ENCODE peak calls at places on chromosomes 7 and 10, in seven cellular contexts. Y is mesenchymal stem cell, R is IMR-90, K is neuronal stem cell, M is trophoblast cell, D is H1, B is mesendoderm. L is an unnamed sample.

GRCh38 chr7:108134486-108134885 is 4.3 kb upstream of the LAMB4 start:
- DNase-seq in D (no peak), M (no peak), B (no peak), K (no peak), R (no peak), Y (no peak), L (no peak)

GRCh38 chr7:4824120-4824775 is 37.6 kb downstream of the PAPOLB start:
- DNase-seq in M (no peak), Y (no peak), D (no peak), B (no peak), K (no peak), R (peak; percentile 13), L (no peak)

GRCh38 chr7:75937958-75938786 is 23.2 kb downstream of the POR start:
- DNase-seq in B (peak; percentile 86), M (peak; percentile 80), K (no peak), D (no peak), R (peak; percentile 96), Y (peak; percentile 96), L (no peak)

GRCh38 chr7:74312418-74313021 is 23.3 kb downstream of the CLIP2 start:
- DNase-seq in D (no peak), K (no peak), Y (no peak), R (no peak), M (no peak), B (no peak), L (no peak)

GRCh38 chr10:10883737-10884136 is 133.9 kb upstream of the CELF2 start:
- DNase-seq in Y (no peak), B (no peak), R (no peak), D (no peak), M (no peak), K (no peak), L (no peak)

GRCh38 chr7:73717991-73718405 is 1.5 kb downstream of the STX1A start:
- DNase-seq in D (no peak), Y (peak; percentile 95), B (no peak), M (peak; percentile 70), R (peak; percentile 93), K (no peak), L (no peak)

GRCh38 chr10:2900530-2900929 is 166.8 kb upstream of the PFKP start:
- DNase-seq in D (no peak), R (no peak), K (no peak), B (no peak), Y (no peak), M (no peak), L (no peak)

GRCh38 chr7:28942158-28942557 is 16.0 kb downstream of the TRIL start:
- DNase-seq in R (no peak), B (no peak), Y (no peak), D (no peak), M (peak; percentile 73), K (no peak), L (no peak)

GRCh38 chr7:22140597-22140996 is 194.9 kb upstream of the CDCA7L start:
- DNase-seq in K (no peak), B (peak; percentile 95), R (no peak), M (peak; percentile 83), D (no peak), Y (peak; percentile 9), L (no peak)

GRCh38 chr10:89580243-89580642 is 44.8 kb upstream of the SLC16A12 start:
- DNase-seq in K (no peak), D (no peak), Y (peak; percentile 32), B (no peak), M (peak; percentile 15), R (no peak), L (no peak)

GRCh38 chr10:27741173-27742091 is 4.2 kb downstream of the MKX start:
- DNase-seq in B (peak; percentile 54), K (no peak), R (no peak), Y (no peak), M (peak; percentile 4), D (no peak), L (peak; percentile 49)

GRCh38 chr7:149496642-149497391 is 792 bp downstream of the ZNF746 start:
- DNase-seq in D (no peak), B (peak; percentile 31), M (peak; percentile 25), Y (peak; percentile 58), K (peak; percentile 20), R (peak; percentile 15), L (no peak)

GRCh38 chr10:129394739-129395298 is 72.2 kb upstream of the MGMT start:
- DNase-seq in M (no peak), D (no peak), K (no peak), Y (no peak), R (no peak), B (no peak), L (no peak)

GRCh38 chr7:158730383-158731055 is 25.9 kb upstream of the NCAPG2 start:
- DNase-seq in R (peak; percentile 19), B (no peak), M (no peak), Y (no peak), K (no peak), D (no peak), L (no peak)

GRCh38 chr7:126689037-126689436 is 563.7 kb downstream of the GRM8 start:
- DNase-seq in K (no peak), D (no peak), B (peak; percentile 69), M (no peak), R (no peak), Y (no peak), L (no peak)

GRCh38 chr10:635088-635861 is 54.2 kb downstream of the DIP2C start:
- DNase-seq in Y (no peak), K (no peak), B (no peak), D (no peak), M (peak; percentile 93), R (no peak), L (no peak)

GRCh38 chr7:55140981-55141278 is 122.1 kb downstream of the EGFR start:
- DNase-seq in K (no peak), M (no peak), D (no peak), R (no peak), B (no peak), Y (no peak), L (no peak)

GRCh38 chr10:97024181-97025073 is 161.3 kb downstream of the SLIT1 start:
- DNase-seq in R (peak; percentile 93), B (no peak), D (no peak), K (no peak), M (peak; percentile 63), Y (peak; percentile 29), L (no peak)

GRCh38 chr7:143288836-143289235 is 685 bp downstream of the CASP2 start:
- DNase-seq in K (no peak), Y (peak; percentile 42), D (no peak), R (peak; percentile 18), M (peak; percentile 43), B (peak; percentile 48), L (no peak)

GRCh38 chr10:128976886-128977285 is 490.2 kb upstream of the MGMT start:
- DNase-seq in Y (no peak), R (no peak), K (no peak), B (peak; percentile 6), M (no peak), D (no peak), L (no peak)

GRCh38 chr10:33136271-33136670 is 178.2 kb upstream of the ITGB1 start:
- DNase-seq in R (peak; percentile 77), Y (peak; percentile 24), D (no peak), K (no peak), M (no peak), B (no peak), L (no peak)

GRCh38 chr10:113336549-113337130 is 216.2 kb upstream of the HABP2 start:
- DNase-seq in M (no peak), B (no peak), R (no peak), K (no peak), D (no peak), Y (no peak), L (no peak)

GRCh38 chr7:80552304-80552703 is 40.4 kb upstream of the GNAT3 start:
- DNase-seq in Y (peak; percentile 20), B (no peak), D (no peak), R (peak; percentile 64), M (no peak), K (no peak), L (no peak)

DNA sequence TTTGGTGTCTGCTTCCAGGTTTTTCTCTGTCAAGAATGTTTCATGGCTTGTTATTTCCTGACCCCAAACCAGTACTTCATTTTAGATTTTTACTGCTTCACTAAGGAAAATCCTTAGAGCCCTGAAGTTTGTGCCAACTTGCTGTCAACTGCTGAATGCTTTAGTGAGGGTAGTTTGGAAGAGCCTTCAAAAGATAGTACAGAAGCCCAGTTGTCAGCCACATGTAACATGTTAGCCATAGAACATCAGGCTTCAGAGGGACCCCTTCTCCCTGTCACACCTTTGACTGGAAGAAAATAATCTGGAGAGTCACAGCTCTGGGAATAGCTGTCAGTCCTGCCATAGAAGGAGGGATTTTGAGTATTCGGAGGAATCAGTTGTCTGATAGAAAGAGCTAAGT is 34.1 kb downstream of the ITGB8 start:
- DNase-seq in Y (no peak), B (no peak), M (no peak), R (no peak), K (no peak), D (no peak), L (no peak)
- H2BK120ac ChIP-seq in Y (no peak overlapping the region), B (no peak overlapping the region), M (no peak overlapping the region), R (no peak overlapping the region), K (no peak overlapping the region), D (no peak overlapping the region), L (no peak overlapping the region)

DNA sequence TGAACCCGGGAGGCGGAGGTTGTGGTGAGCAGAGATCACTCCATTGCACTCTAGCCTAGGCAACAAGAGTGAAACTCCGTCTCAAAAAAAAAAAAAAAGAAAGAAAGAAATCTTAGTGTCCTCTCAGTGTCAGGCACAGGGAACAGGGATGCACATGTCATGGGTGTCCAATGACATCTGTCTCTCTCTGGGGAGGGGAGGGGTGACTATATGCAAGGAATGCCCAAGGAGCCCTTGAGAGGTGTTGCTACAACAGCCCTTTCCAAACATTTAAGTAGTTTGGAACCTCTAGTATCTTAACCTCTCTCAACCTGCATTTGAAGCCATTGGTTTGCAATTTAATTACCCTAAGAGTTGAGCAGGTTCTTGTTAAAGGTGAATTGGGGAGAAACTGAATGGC is 28.9 kb downstream of the PDLIM1 start:
- DNase-seq in R (no peak), D (no peak), Y (no peak), M (no peak), K (no peak), B (peak; percentile 69), L (no peak)
- H2BK120ac ChIP-seq in R (peak overlapping the region; percentile 12), D (no peak overlapping the region), Y (no peak overlapping the region), M (peak overlapping the region; percentile 15), K (no peak overlapping the region), B (no peak overlapping the region), L (no peak overlapping the region)

GRCh38 chr7:35546691-35547090 is 148.2 kb downstream of the HERPUD2 start:
- DNase-seq in M (no peak), D (no peak), Y (no peak), K (no peak), R (no peak), B (no peak), L (no peak)
- H2BK120ac ChIP-seq in M (no peak overlapping the region), D (no peak overlapping the region), Y (no peak overlapping the region), K (no peak overlapping the region), R (no peak overlapping the region), B (no peak overlapping the region), L (no peak overlapping the region)

GRCh38 chr7:117875566-117875965 is 2.3 kb upstream of the CTTNBP2 start:
- DNase-seq in B (peak; percentile 89), K (peak; percentile 32), D (peak; percentile 58), Y (peak; percentile 55), M (peak; percentile 30), R (peak; percentile 28), L (peak; percentile 75)
- H2BK120ac ChIP-seq in B (no peak overlapping the region), K (no peak overlapping the region), D (no peak overlapping the region), Y (no peak overlapping the region), M (no peak overlapping the region), R (no peak overlapping the region), L (no peak overlapping the region)

L was measured in H9.